ENCODE peak calls at places on chromosome 3, in four cellular contexts. P is GM12878, A is IMR-90, H is K562. E is an unnamed sample.

GRCh38 chr3:120850326-120851295 is 57.4 kb upstream of the STXBP5L start:
- DNase-seq in H (no peak), P (no peak), A (no peak), E (no peak)

GRCh38 chr3:194618858-194619608 is 14.2 kb downstream of the TMEM44 start:
- DNase-seq in A (no peak), P (no peak), H (peak), E (no peak)

GRCh38 chr3:112781611-112782010 is 65.1 kb downstream of the CD200R1L start:
- DNase-seq in P (no peak), A (peak), H (no peak), E (no peak)

GRCh38 chr3:30355622-30356021 is 250.8 kb upstream of the TGFBR2 start:
- DNase-seq in H (no peak), P (no peak), A (peak), E (no peak)

GRCh38 chr3:17740703-17741102 is 1.7 kb downstream of the TBC1D5 start:
- DNase-seq in A (peak), P (no peak), H (peak), E (peak)

GRCh38 chr3:155912574-155913190 is 42.2 kb downstream of the GMPS start:
- DNase-seq in A (peak), H (no peak), P (no peak), E (no peak)

GRCh38 chr3:4271834-4272233 is 31.3 kb upstream of the SETMAR start:
- DNase-seq in H (peak), P (no peak), A (peak), E (peak)

GRCh38 chr3:63863150-63864007 is at the start of the genes ATXN7 and THOC7:
- DNase-seq in P (no peak), H (peak), A (peak), E (peak)

GRCh38 chr3:24520941-24521305 is 26.3 kb upstream of the THRB start:
- DNase-seq in A (no peak), P (no peak), H (no peak), E (no peak)

GRCh38 chr3:79255696-79256095 is 512.1 kb downstream of the ROBO1 start:
- DNase-seq in P (no peak), H (no peak), A (no peak), E (no peak)

GRCh38 chr3:32493437-32494414 is 8.9 kb downstream of the CMTM6 start:
- DNase-seq in H (no peak), P (no peak), A (peak), E (no peak)

GRCh38 chr3:76436895-76437294 is 603.0 kb upstream of the ROBO2 start:
- DNase-seq in P (no peak), H (no peak), A (peak), E (no peak)

GRCh38 chr3:132569153-132569552 is 27.9 kb upstream of the ACKR4 start:
- DNase-seq in H (no peak), A (no peak), P (no peak), E (no peak)

GRCh38 chr3:186525369-186526255 is 18.6 kb downstream of the CRYGS start:
- DNase-seq in P (no peak), H (no peak), A (no peak), E (no peak)

GRCh38 chr3:102571985-102572384 is 137.2 kb downstream of the ZPLD1 start:
- DNase-seq in H (no peak), P (no peak), A (no peak), E (no peak)

GRCh38 chr3:102574355-102574754 is 139.5 kb downstream of the ZPLD1 start:
- DNase-seq in P (no peak), H (no peak), A (no peak), E (no peak)

GRCh38 chr3:102570551-102570950 is 135.7 kb downstream of the ZPLD1 start:
- DNase-seq in A (no peak), P (no peak), H (no peak), E (no peak)

GRCh38 chr3:102573483-102574028 is 138.7 kb downstream of the ZPLD1 start:
- DNase-seq in A (no peak), H (no peak), P (no peak), E (no peak)

GRCh38 chr3:102571030-102571429 is 136.2 kb downstream of the ZPLD1 start:
- DNase-seq in P (no peak), H (no peak), A (no peak), E (no peak)
- TF ChIP-seq ELK1 in P (no peak), H (no peak), A (no peak), E (no peak)

GRCh38 chr3:8619548-8619947 is 25.1 kb downstream of the SSUH2 start:
- DNase-seq in H (no peak), A (peak), P (no peak), E (no peak)
- TF ChIP-seq ELK1 in H (no peak), A (no peak), P (no peak), E (no peak)

GRCh38 chr3:43175541-43175940 is 69.7 kb upstream of the POMGNT2 start:
- DNase-seq in A (no peak), H (no peak), P (no peak), E (no peak)
- TF ChIP-seq ELK1 in A (no peak), H (no peak), P (no peak), E (no peak)

DNA sequence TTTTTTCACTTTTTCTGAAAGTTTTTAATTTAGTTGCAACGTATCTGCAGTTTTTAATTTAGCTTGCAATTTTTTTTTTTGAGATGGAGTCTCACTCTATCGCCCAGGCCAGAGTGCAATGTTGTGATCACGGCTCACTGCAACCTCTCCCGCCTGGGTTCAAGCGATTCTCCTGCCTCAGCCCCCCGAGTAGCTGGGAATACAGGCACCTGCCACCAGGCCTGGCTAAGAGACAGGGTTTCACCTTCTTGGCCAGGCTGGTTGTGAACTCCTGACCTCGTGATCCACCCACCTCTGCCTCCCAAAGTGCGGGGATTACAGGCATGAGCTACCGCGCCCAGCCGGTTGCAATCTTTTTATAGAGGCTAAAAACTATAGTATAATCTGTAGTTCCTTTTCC is 142.9 kb upstream of the ALCAM start:
- DNase-seq in P (no peak), H (no peak), A (no peak), E (no peak)
- TF ChIP-seq ELK1 in P (no peak), H (no peak), A (no peak), E (no peak)

DNA sequence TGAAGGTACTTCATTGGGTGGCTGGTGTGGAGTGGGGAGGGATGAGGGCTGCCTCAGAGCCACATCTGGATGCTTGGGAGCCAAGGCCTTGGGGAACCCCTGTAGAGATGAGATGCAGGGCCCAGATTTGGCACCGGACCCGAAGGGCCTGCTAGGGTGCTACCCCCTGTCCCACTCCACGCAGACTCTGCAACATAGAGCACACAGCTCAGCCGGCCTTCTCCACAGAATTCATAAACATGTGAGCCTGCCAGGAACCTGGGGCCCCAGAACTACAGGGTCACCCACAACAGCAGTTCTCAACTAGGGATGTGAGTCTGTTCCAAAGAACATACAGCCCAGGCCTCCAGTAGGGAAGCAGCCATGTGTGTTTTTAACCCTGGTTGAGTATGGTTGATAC is 62.8 kb downstream of the LRIG1 start:
- DNase-seq in P (no peak), A (no peak), H (no peak), E (no peak)
- TF ChIP-seq ELK1 in P (no peak), A (no peak), H (no peak), E (no peak)

GRCh38 chr3:97037294-97037943 is 223.0 kb downstream of the EPHA6 start:
- DNase-seq in P (no peak), H (no peak), A (no peak), E (no peak)
- TF ChIP-seq ELK1 in P (no peak), H (no peak), A (no peak), E (no peak)

DNA sequence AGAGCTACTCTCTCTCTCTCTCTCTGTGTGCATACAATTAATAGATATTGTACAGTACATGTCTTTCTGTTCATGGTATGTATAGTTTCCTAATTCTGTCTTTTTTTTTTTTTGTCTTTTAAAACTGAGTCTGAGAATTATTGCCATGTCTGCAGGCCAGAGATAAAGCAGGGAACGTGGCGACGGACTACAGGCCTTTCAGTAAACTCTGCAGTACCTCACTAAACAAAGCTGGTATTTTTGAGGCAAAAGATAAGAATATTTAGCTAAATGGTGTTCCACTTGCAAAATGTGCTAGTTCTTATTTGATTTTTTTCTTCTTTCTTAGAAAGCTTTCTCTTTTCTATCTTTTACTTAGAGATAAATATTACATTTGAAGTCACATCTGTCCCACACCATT is 44.0 kb upstream of the EHHADH start:
- DNase-seq in H (peak), P (no peak), A (no peak), E (no peak)
- TF ChIP-seq ELK1 in H (no peak), P (no peak), A (no peak), E (no peak)

GRCh38 chr3:13879102-13879945 is 547 bp downstream of the WNT7A start:
- DNase-seq in A (no peak), H (no peak), P (no peak), E (peak)

GRCh38 chr3:13880811-13881156 is 913 bp upstream of the WNT7A start:
- DNase-seq in P (no peak), A (no peak), H (no peak), E (no peak)

GRCh38 chr3:13881536-13882410 is 1.9 kb upstream of the WNT7A start:
- DNase-seq in A (no peak), P (no peak), H (no peak), E (no peak)

GRCh38 chr3:13878711-13879101 is 1.2 kb downstream of the WNT7A start:
- DNase-seq in A (no peak), P (no peak), H (no peak), E (peak)

GRCh38 chr3:13879946-13880810 is at the start of gene WNT7A:
- DNase-seq in H (peak), A (no peak), P (no peak), E (peak)
- TF ChIP-seq ELK1 in H (no peak), A (no peak), P (no peak), E (no peak)

GRCh38 chr3:66712210-66712609 is 211.4 kb upstream of the LRIG1 start:
- DNase-seq in H (no peak), A (no peak), P (no peak), E (no peak)
- TF ChIP-seq ELK1 in H (no peak), A (no peak), P (no peak), E (no peak)

E was measured in A549.